ENCODE peak calls at places on chromosome 10, in eight cellular contexts. J is GM12878, E is transverse colon, B is H1, R is stomach, U is sigmoid colon, N is K562, D is HepG2. S is an unnamed sample.

GRCh38 chr10:109780997-109781396 is 142.3 kb downstream of the XPNPEP1 start:
- DNase-seq in J (no peak), E (no peak), B (no peak), R (no peak), U (no peak), N (no peak), D (no peak), S (peak; percentile 81)

GRCh38 chr10:69496352-69497234 is 45.3 kb downstream of the TSPAN15 start:
- DNase-seq in J (no peak), E (no peak), B (no peak), R (no peak), U (peak; percentile 82), N (no peak), D (no peak), S (no peak)

GRCh38 chr10:77675347-77675746 is 37.7 kb upstream of the KCNMA1 start:
- DNase-seq in J (no peak), E (no peak), B (no peak), R (no peak), U (no peak), N (no peak), D (no peak), S (peak; percentile 57)

GRCh38 chr10:95964786-95965185 is 57.0 kb downstream of the CC2D2B start:
- DNase-seq in J (no peak), E (no peak), B (no peak), R (no peak), U (no peak), N (no peak), D (no peak), S (no peak)

GRCh38 chr10:47406870-47407648 is 23.0 kb upstream of the ZNF488 start:
- DNase-seq in J (no peak), E (no peak), B (peak; percentile 33), R (peak; percentile 57), U (no peak), N (peak; percentile 86), D (peak; percentile 80), S (peak; percentile 82)

GRCh38 chr10:57696641-57697040 is 571.1 kb downstream of the IPMK start:
- DNase-seq in J (no peak), E (no peak), B (no peak), R (no peak), U (no peak), N (no peak), D (peak; percentile 10), S (no peak)

GRCh38 chr10:101611506-101611905 is 23.4 kb downstream of the DPCD start:
- DNase-seq in J (no peak), E (no peak), B (no peak), R (no peak), U (peak; percentile 60), N (no peak), D (no peak), S (no peak)

GRCh38 chr10:131178956-131179355 is 132.6 kb downstream of the TCERG1L start:
- DNase-seq in J (no peak), E (no peak), B (no peak), R (peak; percentile 22), U (peak; percentile 49), N (no peak), D (no peak), S (no peak)

GRCh38 chr10:8057636-8058273 is 3.3 kb downstream of the GATA3 start:
- DNase-seq in J (no peak), E (no peak), B (no peak), R (no peak), U (no peak), N (no peak), D (no peak), S (no peak)

GRCh38 chr10:71621783-71622526 is 97.6 kb downstream of the C10orf105 start:
- DNase-seq in J (no peak), E (no peak), B (no peak), R (no peak), U (no peak), N (no peak), D (peak; percentile 27), S (no peak)

GRCh38 chr10:115944538-115944937 is 328.5 kb downstream of the GFRA1 start:
- DNase-seq in J (no peak), E (no peak), B (no peak), R (no peak), U (no peak), N (no peak), D (no peak), S (no peak)
- TF ChIP-seq POLR2A in J (no peak), E (no peak), B (no peak), R (no peak), U (no peak), N (no peak), D (no peak), S (no peak)

GRCh38 chr10:29068302-29068701 is 220.6 kb upstream of the LYZL1 start:
- DNase-seq in J (no peak), E (no peak), B (no peak), R (no peak), U (no peak), N (no peak), D (no peak), S (no peak)

GRCh38 chr10:29067628-29068027 is 221.2 kb upstream of the LYZL1 start:
- DNase-seq in J (no peak), E (no peak), B (no peak), R (no peak), U (no peak), N (no peak), D (no peak), S (no peak)

GRCh38 chr10:29068984-29069383 is 219.9 kb upstream of the LYZL1 start:
- DNase-seq in J (no peak), E (no peak), B (no peak), R (no peak), U (no peak), N (no peak), D (no peak), S (no peak)

GRCh38 chr10:29064665-29065064 is 224.2 kb upstream of the LYZL1 start:
- DNase-seq in J (no peak), E (no peak), B (no peak), R (no peak), U (no peak), N (no peak), D (no peak), S (no peak)

GRCh38 chr10:29067161-29067560 is 221.7 kb upstream of the LYZL1 start:
- DNase-seq in J (no peak), E (no peak), B (no peak), R (no peak), U (no peak), N (no peak), D (no peak), S (no peak)
- TF ChIP-seq EP300 in J (no peak), E (no peak), B (no peak), R (no peak), U (no peak), N (no peak), D (no peak), S (no peak)

DNA sequence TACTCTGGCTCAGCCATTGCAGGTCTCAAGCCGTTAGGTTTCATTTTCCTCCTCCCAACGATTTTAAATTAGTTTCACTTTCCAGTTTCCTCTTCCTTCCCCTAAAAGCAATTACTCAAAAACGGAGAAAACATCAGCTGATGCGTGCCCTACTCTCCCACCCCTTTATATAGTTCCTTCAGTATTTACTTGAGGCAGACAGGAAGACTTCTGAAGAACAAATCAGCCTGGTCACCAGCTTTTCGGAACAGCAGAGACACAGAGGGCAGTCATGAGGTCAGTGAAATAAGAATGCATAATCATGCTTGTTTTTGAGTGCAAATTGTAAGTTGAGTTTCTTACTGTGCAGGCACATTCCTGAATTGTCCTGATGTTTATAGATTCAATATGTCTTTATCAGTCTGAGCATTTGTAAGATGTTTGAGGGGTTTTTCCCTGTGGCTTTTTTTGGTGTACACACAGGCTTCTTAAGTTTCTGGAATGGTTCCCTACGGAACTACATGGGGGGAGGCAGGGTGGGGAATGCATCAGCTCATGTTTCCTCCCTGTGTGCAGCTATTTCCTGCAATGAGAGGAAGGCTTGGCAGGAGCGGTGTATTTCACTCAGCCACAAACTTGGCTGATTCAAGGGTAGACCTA is at the start of gene IFIT3:
- DNase-seq in J (peak; percentile 62), E (peak; percentile 52), B (no peak), R (peak; percentile 35), U (peak; percentile 85), N (peak; percentile 23), D (peak; percentile 38), S (no peak)
- TF ChIP-seq POLR2AphosphoS5 in J (peak; percentile 82), E (peak; percentile 15), B (no peak), R (peak; percentile 37), U (no peak), N (no peak), D (no peak), S (peak; percentile 62)

DNA sequence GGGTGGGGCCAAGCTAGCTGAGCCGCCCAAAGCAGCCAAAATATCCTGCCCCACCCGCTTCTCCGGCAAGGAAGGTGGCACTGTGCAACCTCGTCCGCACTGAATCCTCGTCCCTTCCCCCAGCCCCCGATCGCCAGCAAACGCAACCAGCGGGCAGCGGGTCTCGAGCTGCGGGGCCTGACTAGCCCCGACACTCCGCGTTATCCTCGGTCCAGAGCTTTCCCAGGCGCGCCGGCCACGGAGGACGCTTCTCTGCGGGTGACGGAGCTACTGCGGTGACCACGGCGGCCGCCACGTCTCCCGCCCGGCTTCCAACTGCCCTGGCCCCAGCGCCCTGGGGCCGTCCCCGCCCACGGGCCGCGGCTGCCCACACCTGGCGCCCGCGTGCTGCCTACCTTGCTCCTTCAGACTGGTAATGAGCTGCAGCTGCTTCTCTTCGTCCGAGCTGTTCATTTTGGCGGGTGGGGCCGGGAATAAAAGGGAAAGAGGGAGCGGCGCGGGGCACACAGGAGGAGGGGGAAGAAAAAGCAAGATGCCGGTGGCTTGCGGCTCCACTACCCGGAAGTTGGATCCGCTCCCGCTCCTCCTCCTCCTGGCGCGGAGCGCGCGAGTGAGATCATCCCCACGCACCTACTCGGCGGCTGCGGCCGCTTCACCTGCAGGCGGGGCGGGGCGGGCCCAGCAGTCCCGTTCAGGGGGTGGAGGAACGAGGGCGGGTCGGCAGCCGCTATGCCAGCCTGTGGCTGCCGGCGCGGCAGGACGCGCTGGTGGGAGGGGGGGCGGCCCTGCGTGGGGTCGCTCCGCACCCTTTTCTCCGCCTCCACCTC is at the start of gene SHTN1:
- DNase-seq in J (no peak), E (peak; percentile 92), B (peak; percentile 31), R (peak; percentile 94), U (peak; percentile 82), N (peak; percentile 73), D (peak; percentile 70), S (no peak)
- TF ChIP-seq POLR2A in J (no peak), E (peak; percentile 83), B (no peak), R (no peak), U (no peak), N (peak; percentile 78), D (peak; percentile 57), S (no peak)

GRCh38 chr10:29446327-29446726 is 157.5 kb downstream of the LYZL1 start:
- DNase-seq in J (no peak), E (no peak), B (no peak), R (no peak), U (no peak), N (no peak), D (no peak), S (no peak)
- TF ChIP-seq EP300 in J (no peak), E (no peak), B (no peak), R (no peak), U (no peak), N (no peak), D (no peak), S (no peak)

S was measured in esophagus muscularis mucosa.